ENCODE peak calls at places on chromosomes 2 and 18, in eight cellular contexts. C is tibial nerve, Q is spleen, X is suprapubic skin, U is ovary, E is testis, I is IMR-90, B is uterus. R is an unnamed sample.

GRCh38 chr2:168355110-168355509 is 101.0 kb upstream of the CERS6 start:
- DNase-seq in X (no peak), Q (no peak), E (no peak), B (no peak), C (no peak), U (no peak), I (no peak), R (no peak)

GRCh38 chr2:49080681-49081080 is 73.6 kb downstream of the FSHR start:
- DNase-seq in C (no peak), Q (no peak), U (no peak), E (no peak), I (no peak), X (no peak), B (no peak), R (no peak)

GRCh38 chr18:41938445-41938844 is 16.6 kb upstream of the PIK3C3 start:
- DNase-seq in U (no peak), X (no peak), B (no peak), E (no peak), I (peak), Q (no peak), C (no peak), R (no peak)

GRCh38 chr2:127465258-127465657 is 47.0 kb downstream of the PROC start:
- DNase-seq in E (no peak), C (no peak), Q (no peak), B (no peak), U (no peak), I (no peak), X (no peak), R (no peak)

GRCh38 chr2:86274265-86274917 is 63.0 kb downstream of the REEP1 start:
- DNase-seq in Q (no peak), X (no peak), B (no peak), C (no peak), E (no peak), U (no peak), I (peak), R (peak)

GRCh38 chr2:144947709-144948037 is 427.8 kb upstream of the ZEB2 start:
- DNase-seq in U (no peak), X (no peak), I (no peak), E (no peak), C (no peak), B (no peak), Q (no peak), R (no peak)

GRCh38 chr2:239425496-239426098 is 24.8 kb upstream of the HDAC4 start:
- DNase-seq in Q (no peak), B (no peak), X (no peak), E (no peak), I (no peak), U (no peak), C (no peak), R (peak)

GRCh38 chr2:237232166-237232565 is 146.5 kb downstream of the COPS8 start:
- DNase-seq in U (no peak), E (no peak), I (no peak), C (no peak), X (no peak), Q (no peak), B (no peak), R (no peak)

GRCh38 chr2:101745711-101746694 is 48.5 kb downstream of the MAP4K4 start:
- DNase-seq in C (no peak), X (no peak), I (peak), E (no peak), U (no peak), Q (no peak), B (no peak), R (no peak)

GRCh38 chr2:22449676-22450075 is 935.3 kb upstream of the KLHL29 start:
- DNase-seq in B (no peak), E (no peak), C (no peak), X (no peak), Q (no peak), I (no peak), U (no peak), R (no peak)

GRCh38 chr2:168278424-168278888 is 31.1 kb upstream of the STK39 start:
- DNase-seq in I (peak), B (no peak), C (no peak), E (no peak), U (no peak), Q (no peak), X (no peak), R (no peak)

GRCh38 chr18:32349728-32350395 is 120.8 kb downstream of the GAREM1 start:
- DNase-seq in U (peak), X (peak), I (peak), B (peak), Q (no peak), C (peak), E (peak), R (peak)
- H3K4me3 ChIP-seq in U (no peak), X (no peak), I (peak), B (no peak), Q (no peak), C (no peak), E (no peak), R (no peak)

DNA sequence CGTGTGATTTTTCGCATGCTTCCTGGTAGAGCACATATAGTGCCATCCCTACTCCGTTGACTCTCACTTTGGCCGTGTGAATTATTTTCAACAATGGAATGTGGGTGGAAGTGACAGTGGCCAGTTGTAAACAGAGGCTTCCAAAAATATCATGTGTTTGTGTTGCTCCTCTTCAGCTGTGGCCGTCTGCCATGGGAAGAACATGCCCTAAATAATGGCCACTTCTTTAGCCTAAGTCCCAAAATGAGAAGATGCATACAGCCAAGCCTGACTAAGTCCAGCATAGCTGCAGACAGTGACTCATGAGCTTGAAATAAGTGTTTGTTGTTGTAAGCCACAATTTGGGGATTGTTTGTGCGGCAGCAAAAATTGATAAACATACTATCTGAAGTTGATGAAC is 8.9 kb upstream of the GALNT1 start:
- DNase-seq in B (no peak), Q (no peak), C (no peak), U (no peak), X (no peak), I (peak), E (no peak), R (no peak)
- TF ChIP-seq POLR2A in B (no peak), Q (no peak), C (no peak), U (no peak), X (no peak), I (no peak), E (no peak), R (no peak)

GRCh38 chr2:219251656-219252055 is 1.4 kb upstream of the TUBA4B start:
- DNase-seq in X (no peak), U (no peak), I (no peak), E (no peak), B (no peak), Q (no peak), C (no peak), R (no peak)

GRCh38 chr2:219249203-219249980 is 3.7 kb upstream of the TUBA4B start:
- DNase-seq in Q (peak), C (peak), U (peak), B (peak), E (peak), X (peak), I (peak), R (peak)

GRCh38 chr2:219252084-219252483 is 959 bp upstream of the TUBA4B start:
- DNase-seq in X (no peak), E (no peak), U (no peak), Q (no peak), B (no peak), C (no peak), I (no peak), R (no peak)

GRCh38 chr2:219248845-219249202 is 3.5 kb downstream of the STK16 start:
- DNase-seq in I (no peak), E (no peak), U (no peak), X (no peak), C (no peak), B (no peak), Q (no peak), R (no peak)

DNA sequence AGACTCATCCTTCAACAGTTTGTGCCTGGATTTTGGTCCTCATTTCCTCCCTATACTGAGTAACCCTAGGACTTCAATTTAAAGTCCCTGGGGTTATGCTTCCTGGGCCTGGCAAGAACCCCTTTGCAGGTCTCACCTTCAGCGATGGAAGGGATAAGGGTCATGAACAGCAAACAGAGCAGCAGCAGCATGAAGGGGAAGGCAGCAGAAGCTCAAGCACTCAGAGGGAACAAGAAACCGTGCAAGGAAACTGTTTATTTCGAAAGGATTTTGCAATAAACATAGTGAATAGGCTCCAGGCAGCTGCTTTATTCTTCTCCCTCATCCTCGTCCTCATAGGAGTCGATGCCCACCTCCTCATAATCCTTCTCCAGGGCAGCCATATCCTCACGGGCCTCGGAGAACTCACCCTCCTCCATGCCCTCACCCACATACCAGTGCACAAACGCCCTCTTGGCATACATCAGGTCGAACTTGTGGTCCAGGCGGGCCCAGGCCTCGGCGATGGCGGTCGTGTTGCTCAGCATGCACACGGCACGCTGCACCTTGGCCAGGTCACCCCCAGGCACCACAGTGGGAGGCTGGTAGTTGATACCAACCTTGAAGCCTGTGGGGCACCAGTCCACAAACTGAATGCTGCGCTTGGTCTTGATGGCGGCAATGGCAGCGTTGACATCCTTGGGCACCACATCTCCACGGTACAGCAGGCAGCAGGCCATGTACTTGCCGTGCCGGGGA is 2.8 kb upstream of the TUBA4B start:
- DNase-seq in E (no peak), Q (peak), B (no peak), I (peak), X (no peak), C (no peak), U (no peak), R (no peak)
- H3K4me3 ChIP-seq in E (no peak), Q (no peak), B (no peak), I (no peak), X (peak), C (no peak), U (no peak), R (no peak)

GRCh38 chr2:190272457-190272842 is 47.2 kb downstream of the HIBCH start:
- DNase-seq in X (no peak), Q (no peak), U (no peak), C (no peak), B (no peak), I (no peak), E (no peak), R (no peak)
- TF ChIP-seq POLR2A in X (no peak), Q (no peak), U (no peak), C (no peak), B (no peak), I (no peak), E (no peak), R (no peak)

GRCh38 chr2:215811409-215812355 is 201.7 kb downstream of the MREG start:
- DNase-seq in U (no peak), X (no peak), C (no peak), Q (no peak), I (no peak), B (no peak), E (no peak), R (no peak)
- H3K4me3 ChIP-seq in U (no peak), X (no peak), C (no peak), Q (no peak), I (no peak), B (no peak), E (no peak), R (no peak)

GRCh38 chr18:10750386-10751035 is 224.7 kb downstream of the NAPG start:
- DNase-seq in E (no peak), U (no peak), I (peak), B (no peak), C (no peak), X (no peak), Q (no peak), R (no peak)

GRCh38 chr18:10748641-10749040 is 222.8 kb downstream of the NAPG start:
- DNase-seq in I (peak), X (no peak), Q (no peak), C (no peak), E (no peak), B (no peak), U (no peak), R (no peak)

GRCh38 chr18:10744653-10745052 is 218.8 kb downstream of the NAPG start:
- DNase-seq in E (no peak), I (no peak), C (no peak), U (no peak), X (no peak), Q (no peak), B (no peak), R (no peak)

GRCh38 chr18:10745232-10745631 is 219.4 kb downstream of the NAPG start:
- DNase-seq in E (no peak), I (no peak), Q (no peak), U (no peak), C (no peak), X (no peak), B (no peak), R (no peak)

GRCh38 chr18:10745971-10746370 is 220.1 kb downstream of the NAPG start:
- DNase-seq in X (no peak), Q (no peak), U (no peak), E (no peak), I (no peak), B (no peak), C (no peak), R (no peak)
- TF ChIP-seq POLR2A in X (no peak), Q (no peak), U (no peak), E (no peak), I (no peak), B (no peak), C (no peak), R (no peak)

GRCh38 chr2:98692090-98692991 is 38.6 kb downstream of the MGAT4A start:
- DNase-seq in E (no peak), C (no peak), I (no peak), U (no peak), Q (no peak), X (no peak), B (no peak), R (no peak)
- H3K4me3 ChIP-seq in E (no peak), C (no peak), I (no peak), U (no peak), Q (no peak), X (no peak), B (no peak), R (no peak)

GRCh38 chr2:10619643-10620042 is 70.1 kb downstream of the NOL10 start:
- DNase-seq in X (no peak), I (peak), Q (no peak), U (no peak), C (no peak), E (no peak), B (no peak), R (no peak)
- TF ChIP-seq POLR2A in X (no peak), I (no peak), Q (no peak), U (no peak), C (no peak), E (no peak), B (no peak), R (no peak)